ENCODE peak calls at places on chromosomes 11 and 22, in four cellular contexts. One of them, this sample, is unnamed.
A peak's percentile ranks its signal among the peaks of the same experiment; 100 is the strongest.

GRCh38 chr22:23984430-23984829 is 4.5 kb downstream of the GSTT2 start:
- DNase-seq in aorta: peak; percentile 47
- DNase-seq in NCI-H526 treated with DMSO at 0.1 percent for 48 hours: no peak
- DNase-seq in AG08395: no peak
- DNase-seq in this sample: no peak

GRCh38 chr22:41848468-41848867 is 15.6 kb downstream of the SREBF2 start:
- DNase-seq in aorta: peak; percentile 70
- DNase-seq in NCI-H526 treated with DMSO at 0.1 percent for 48 hours: no peak
- DNase-seq in AG08395: no peak
- DNase-seq in this sample: no peak

GRCh38 chr22:20783844-20784723 is 10.2 kb downstream of the SERPIND1 start:
- DNase-seq in aorta: no peak
- DNase-seq in NCI-H526 treated with DMSO at 0.1 percent for 48 hours: peak; percentile 13
- DNase-seq in AG08395: peak; percentile 75
- DNase-seq in this sample: peak; percentile 64

GRCh38 chr11:19552100-19552499 is 160.5 kb upstream of the NAV2 start:
- DNase-seq in aorta: no peak
- DNase-seq in NCI-H526 treated with DMSO at 0.1 percent for 48 hours: no peak
- DNase-seq in AG08395: no peak
- DNase-seq in this sample: no peak

GRCh38 chr22:44523981-44524759 is 26.1 kb upstream of the RTL6 start:
- DNase-seq in aorta: no peak
- DNase-seq in NCI-H526 treated with DMSO at 0.1 percent for 48 hours: no peak
- DNase-seq in AG08395: peak; percentile 92
- DNase-seq in this sample: peak; percentile 88

GRCh38 chr11:69074375-69074774 is 25.6 kb downstream of the TPCN2 start:
- DNase-seq in aorta: no peak
- DNase-seq in NCI-H526 treated with DMSO at 0.1 percent for 48 hours: no peak
- DNase-seq in AG08395: no peak
- DNase-seq in this sample: no peak

GRCh38 chr22:21694795-21695431 is 29.1 kb downstream of the PPIL2 start:
- DNase-seq in aorta: no peak
- DNase-seq in NCI-H526 treated with DMSO at 0.1 percent for 48 hours: no peak
- DNase-seq in AG08395: no peak
- DNase-seq in this sample: no peak

GRCh38 chr11:797300-798092 is 585 bp downstream of the SLC25A22 start:
- DNase-seq in aorta: peak; percentile 83
- DNase-seq in NCI-H526 treated with DMSO at 0.1 percent for 48 hours: peak; percentile 64
- DNase-seq in AG08395: peak; percentile 81
- DNase-seq in this sample: peak; percentile 90